ENCODE peak calls at places on chromosomes 5 and 9, in five cellular contexts. One of them, this sample, is unnamed.

GRCh38 chr9:92047500-92047899 is 67.7 kb downstream of the SPTLC1 start:
- DNase-seq in NCI-H1092: no peak
- DNase-seq in NCI-H774: no peak
- DNase-seq in SW480: no peak
- DNase-seq in CD8-positive, alpha-beta memory T cell: no peak
- DNase-seq in this sample: no peak

GRCh38 chr5:132896685-132897084 is 23.2 kb downstream of the LEAP2 start:
- DNase-seq in CD8-positive, alpha-beta memory T cell: no peak
- DNase-seq in SW480: no peak
- DNase-seq in NCI-H774: no peak
- DNase-seq in NCI-H1092: no peak
- DNase-seq in this sample: no peak

GRCh38 chr5:84724683-84725082 is 340.0 kb upstream of the EDIL3 start:
- DNase-seq in SW480: no peak
- DNase-seq in NCI-H1092: no peak
- DNase-seq in NCI-H774: no peak
- DNase-seq in CD8-positive, alpha-beta memory T cell: no peak
- DNase-seq in this sample: no peak

GRCh38 chr9:132187006-132187760 is 25.3 kb downstream of the NTNG2 start:
- DNase-seq in CD8-positive, alpha-beta memory T cell: no peak
- DNase-seq in NCI-H1092: peak; percentile 44
- DNase-seq in NCI-H774: no peak
- DNase-seq in SW480: no peak
- DNase-seq in this sample: no peak

GRCh38 chr9:15104826-15105420 is 194.7 kb upstream of the FREM1 start:
- DNase-seq in NCI-H1092: peak; percentile 10
- DNase-seq in NCI-H774: peak; percentile 63
- DNase-seq in SW480: peak; percentile 57
- DNase-seq in CD8-positive, alpha-beta memory T cell: peak; percentile 36
- DNase-seq in this sample: peak; percentile 52

GRCh38 chr5:109412981-109413402 is 3.2 kb upstream of the PJA2 start:
- DNase-seq in CD8-positive, alpha-beta memory T cell: no peak
- DNase-seq in NCI-H1092: no peak
- DNase-seq in NCI-H774: no peak
- DNase-seq in SW480: no peak
- DNase-seq in this sample: no peak

GRCh38 chr5:123113136-123113535 is 24.1 kb downstream of the PRDM6 start:
- DNase-seq in NCI-H774: no peak
- DNase-seq in NCI-H1092: no peak
- DNase-seq in SW480: no peak
- DNase-seq in CD8-positive, alpha-beta memory T cell: no peak
- DNase-seq in this sample: no peak

GRCh38 chr5:149834246-149834855 is 104.2 kb downstream of the PPARGC1B start:
- DNase-seq in NCI-H774: peak; percentile 54
- DNase-seq in CD8-positive, alpha-beta memory T cell: peak; percentile 33
- DNase-seq in NCI-H1092: peak; percentile 46
- DNase-seq in SW480: peak; percentile 70
- DNase-seq in this sample: peak; percentile 75

GRCh38 chr9:128043467-128043868 is 23.7 kb downstream of the NAIF1 start:
- DNase-seq in NCI-H1092: no peak
- DNase-seq in CD8-positive, alpha-beta memory T cell: no peak
- DNase-seq in SW480: peak; percentile 44
- DNase-seq in NCI-H774: no peak
- DNase-seq in this sample: peak; percentile 65

GRCh38 chr5:118126159-118126558 is 862.2 kb downstream of the DTWD2 start:
- DNase-seq in SW480: no peak
- DNase-seq in NCI-H774: no peak
- DNase-seq in NCI-H1092: no peak
- DNase-seq in CD8-positive, alpha-beta memory T cell: no peak
- DNase-seq in this sample: no peak

GRCh38 chr9:101737705-101738565 is 512 bp downstream of the GRIN3A start:
- DNase-seq in CD8-positive, alpha-beta memory T cell: no peak
- DNase-seq in NCI-H1092: peak; percentile 51
- DNase-seq in SW480: no peak
- DNase-seq in NCI-H774: peak; percentile 34
- DNase-seq in this sample: no peak

GRCh38 chr5:16992444-16992843 is 56.4 kb upstream of the MYO10 start:
- DNase-seq in NCI-H774: no peak
- DNase-seq in CD8-positive, alpha-beta memory T cell: no peak
- DNase-seq in SW480: peak; percentile 90
- DNase-seq in NCI-H1092: no peak
- DNase-seq in this sample: no peak

GRCh38 chr9:129340427-129341196 is 162.6 kb upstream of the IER5L start:
- DNase-seq in SW480: no peak
- DNase-seq in NCI-H1092: no peak
- DNase-seq in NCI-H774: no peak
- DNase-seq in CD8-positive, alpha-beta memory T cell: no peak
- DNase-seq in this sample: no peak

GRCh38 chr9:133738039-133738805 is at the start of gene SARDH:
- DNase-seq in NCI-H774: peak; percentile 56
- DNase-seq in SW480: peak; percentile 54
- DNase-seq in NCI-H1092: peak; percentile 38
- DNase-seq in CD8-positive, alpha-beta memory T cell: peak; percentile 15
- DNase-seq in this sample: peak; percentile 14

GRCh38 chr9:89747589-89747988 is 142.8 kb downstream of the GADD45G start:
- DNase-seq in NCI-H774: no peak
- DNase-seq in SW480: no peak
- DNase-seq in NCI-H1092: no peak
- DNase-seq in CD8-positive, alpha-beta memory T cell: no peak
- DNase-seq in this sample: no peak

GRCh38 chr5:143707797-143708196 is 104.2 kb upstream of the HMHB1 start:
- DNase-seq in NCI-H774: no peak
- DNase-seq in SW480: no peak
- DNase-seq in NCI-H1092: no peak
- DNase-seq in CD8-positive, alpha-beta memory T cell: no peak
- DNase-seq in this sample: no peak

GRCh38 chr5:73426034-73426433 is 22.5 kb downstream of the FOXD1 start:
- DNase-seq in SW480: no peak
- DNase-seq in NCI-H774: no peak
- DNase-seq in CD8-positive, alpha-beta memory T cell: no peak
- DNase-seq in NCI-H1092: no peak
- DNase-seq in this sample: no peak

GRCh38 chr9:1881708-1882351 is 133.3 kb upstream of the SMARCA2 start:
- DNase-seq in CD8-positive, alpha-beta memory T cell: no peak
- DNase-seq in NCI-H1092: no peak
- DNase-seq in SW480: no peak
- DNase-seq in NCI-H774: no peak
- DNase-seq in this sample: no peak

GRCh38 chr9:122389799-122390481 is 19.1 kb downstream of the PTGS1 start:
- DNase-seq in CD8-positive, alpha-beta memory T cell: no peak
- DNase-seq in NCI-H774: no peak
- DNase-seq in NCI-H1092: peak; percentile 11
- DNase-seq in SW480: no peak
- DNase-seq in this sample: no peak

GRCh38 chr5:160480652-160481051 is 59.0 kb downstream of the PTTG1 start:
- DNase-seq in CD8-positive, alpha-beta memory T cell: no peak
- DNase-seq in SW480: no peak
- DNase-seq in NCI-H1092: no peak
- DNase-seq in NCI-H774: no peak
- DNase-seq in this sample: peak; percentile 24

GRCh38 chr5:55903121-55903701 is 52.1 kb downstream of the IL31RA start:
- DNase-seq in SW480: peak; percentile 52
- DNase-seq in NCI-H774: no peak
- DNase-seq in CD8-positive, alpha-beta memory T cell: peak; percentile 6
- DNase-seq in NCI-H1092: no peak
- DNase-seq in this sample: no peak